ENCODE peak calls at places on chromosome 15, in ten cellular contexts. N, C, Y, G, M, Z, A, J, W and D are unnamed samples.

GRCh38 chr15:39075756-39076341 is 505.0 kb upstream of the THBS1 start:
- DNase-seq in N (no peak), C (no peak), Y (no peak), G (no peak), M (no peak), Z (no peak), A (no peak), J (no peak), W (no peak), D (no peak)

GRCh38 chr15:70491183-70491621 is 272.2 kb downstream of the UACA start:
- DNase-seq in N (no peak), C (no peak), Y (peak; percentile 39), G (no peak), M (no peak), Z (no peak), A (no peak), J (no peak), W (no peak), D (no peak)

GRCh38 chr15:45363334-45363733 is 15.0 kb downstream of the GATM start:
- DNase-seq in N (no peak), C (no peak), Y (no peak), G (no peak), M (no peak), Z (no peak), A (no peak), J (no peak), W (no peak), D (no peak)

GRCh38 chr15:20356444-20357138 is 185.0 kb downstream of the GOLGA6L6 start:
- DNase-seq in N (no peak), C (peak; percentile 71), Y (no peak), G (no peak), M (peak; percentile 84), Z (no peak), A (peak; percentile 91), J (no peak), W (no peak), D (no peak)

GRCh38 chr15:25169318-25169717 is 214.5 kb downstream of the SNRPN start:
- DNase-seq in N (no peak), C (no peak), Y (peak; percentile 15), G (no peak), M (peak; percentile 42), Z (peak; percentile 1), A (no peak), J (no peak), W (no peak), D (no peak)

GRCh38 chr15:36415643-36416042 is 163.8 kb upstream of the CDIN1 start:
- DNase-seq in N (no peak), C (no peak), Y (no peak), G (no peak), M (no peak), Z (peak; percentile 48), A (no peak), J (no peak), W (no peak), D (no peak)

GRCh38 chr15:96337991-96338771 is 7.7 kb downstream of the NR2F2 start:
- DNase-seq in N (peak; percentile 14), C (no peak), Y (no peak), G (no peak), M (no peak), Z (no peak), A (no peak), J (peak; percentile 88), W (no peak), D (peak; percentile 4)

GRCh38 chr15:51114437-51115119 is 19.9 kb upstream of the TNFAIP8L3 start:
- DNase-seq in N (no peak), C (no peak), Y (no peak), G (no peak), M (no peak), Z (no peak), A (no peak), J (no peak), W (no peak), D (no peak)

GRCh38 chr15:50257206-50257735 is 8.3 kb downstream of the HDC start:
- DNase-seq in N (no peak), C (no peak), Y (no peak), G (no peak), M (no peak), Z (no peak), A (no peak), J (no peak), W (no peak), D (no peak)

GRCh38 chr15:89664951-89665350 is 9.7 kb upstream of the KIF7 start:
- DNase-seq in N (no peak), C (no peak), Y (no peak), G (no peak), M (no peak), Z (no peak), A (no peak), J (no peak), W (no peak), D (no peak)

GRCh38 chr15:83708328-83708727 is 54.4 kb downstream of the ADAMTSL3 start:
- DNase-seq in N (no peak), C (no peak), Y (no peak), G (no peak), M (no peak), Z (no peak), A (no peak), J (no peak), W (no peak), D (no peak)

GRCh38 chr15:78040653-78041244 is 36.8 kb downstream of the TBC1D2B start:
- DNase-seq in N (no peak), C (no peak), Y (no peak), G (no peak), M (no peak), Z (no peak), A (no peak), J (no peak), W (no peak), D (no peak)

GRCh38 chr15:69903476-69904295 is 194.0 kb downstream of the TLE3 start:
- DNase-seq in N (no peak), C (no peak), Y (no peak), G (no peak), M (no peak), Z (no peak), A (no peak), J (no peak), W (no peak), D (no peak)

GRCh38 chr15:88048237-88048636 is 208.3 kb downstream of the NTRK3 start:
- DNase-seq in N (no peak), C (no peak), Y (no peak), G (no peak), M (no peak), Z (no peak), A (no peak), J (no peak), W (no peak), D (peak; percentile 18)

DNA sequence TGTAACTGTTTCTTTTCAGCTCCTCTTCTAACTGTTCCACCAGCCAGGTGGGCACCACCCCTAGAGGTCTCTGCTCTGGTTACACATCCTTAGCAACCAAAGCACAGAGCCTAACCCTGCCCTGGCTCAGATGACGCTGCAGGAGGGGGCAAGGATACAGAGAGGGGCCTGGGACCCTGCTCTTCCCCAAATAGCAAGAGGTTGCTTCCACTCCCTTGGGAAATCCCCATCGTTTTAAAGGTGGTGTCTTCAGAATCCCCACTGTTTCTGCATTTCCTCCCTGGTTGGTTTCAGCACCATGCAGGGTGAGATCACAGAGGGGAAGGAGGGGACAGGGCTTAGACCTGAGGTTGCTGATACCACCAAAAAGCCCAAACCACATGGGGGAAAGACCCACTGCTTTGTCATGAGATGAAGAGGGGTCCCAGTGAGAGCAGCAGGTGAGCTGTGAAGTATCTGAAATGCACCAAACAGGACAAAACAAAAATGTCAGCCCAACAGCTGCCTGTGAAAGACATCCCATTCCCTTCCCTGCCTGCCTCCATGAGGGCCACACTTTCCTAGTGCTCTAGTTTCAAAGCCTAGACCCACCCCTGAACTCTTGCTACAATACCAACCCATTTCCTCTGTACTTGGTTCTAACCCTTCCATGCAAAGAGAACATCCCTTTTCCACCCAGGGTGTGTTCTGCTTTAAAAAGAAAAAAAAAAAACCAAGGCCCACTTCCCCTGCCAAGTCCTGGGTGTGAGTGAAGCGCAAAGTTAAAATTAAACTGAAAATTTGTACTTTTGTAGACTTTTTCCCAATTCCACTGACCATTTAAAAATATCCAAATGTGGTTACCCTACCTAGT is 29.0 kb downstream of the ANP32A start:
- DNase-seq in N (no peak), C (no peak), Y (no peak), G (no peak), M (no peak), Z (no peak), A (no peak), J (no peak), W (no peak), D (no peak)
- H3K4me1 ChIP-seq in N (peaks cover 40% of the 10 kb centered on the region), C (peaks cover 74% of the 10 kb centered on the region), Y (peaks cover 23% of the 10 kb centered on the region), G (peaks cover 78% of the 10 kb centered on the region), M (peaks cover 3% of the 10 kb centered on the region), Z (peaks cover 71% of the 10 kb centered on the region), A (no peaks in the 10 kb centered on the region), J (peaks cover 22% of the 10 kb centered on the region), W (peaks cover 69% of the 10 kb centered on the region), D (peaks cover 51% of the 10 kb centered on the region)

GRCh38 chr15:66288093-66288492 is 5.3 kb upstream of the DIS3L start:
- DNase-seq in N (no peak), C (no peak), Y (no peak), G (no peak), M (no peak), Z (no peak), A (no peak), J (no peak), W (no peak), D (no peak)
- H3K4me1 ChIP-seq in N (peaks cover 4% of the 10 kb centered on the region), C (peaks cover 12% of the 10 kb centered on the region), Y (peaks cover 7% of the 10 kb centered on the region), G (peaks cover 7% of the 10 kb centered on the region), M (peaks cover 3% of the 10 kb centered on the region), Z (peaks cover 17% of the 10 kb centered on the region), A (peaks cover 9% of the 10 kb centered on the region), J (peaks cover 12% of the 10 kb centered on the region), W (peaks cover 9% of the 10 kb centered on the region), D (peaks cover 3% of the 10 kb centered on the region)

GRCh38 chr15:48935236-48935635 is 28.5 kb downstream of the SHC4 start:
- DNase-seq in N (no peak), C (no peak), Y (no peak), G (no peak), M (no peak), Z (no peak), A (no peak), J (no peak), W (no peak), D (no peak)
- H3K4me1 ChIP-seq in N (no peaks in the 10 kb centered on the region), C (no peaks in the 10 kb centered on the region), Y (no peaks in the 10 kb centered on the region), G (no peaks in the 10 kb centered on the region), M (peaks cover 3% of the 10 kb centered on the region), Z (no peaks in the 10 kb centered on the region), A (no peaks in the 10 kb centered on the region), J (no peaks in the 10 kb centered on the region), W (no peaks in the 10 kb centered on the region), D (no peaks in the 10 kb centered on the region)

GRCh38 chr15:74783808-74784175 is 1.9 kb downstream of the CSK start:
- DNase-seq in N (no peak), C (no peak), Y (no peak), G (no peak), M (no peak), Z (no peak), A (no peak), J (no peak), W (no peak), D (no peak)

GRCh38 chr15:74785716-74786032 is 3.8 kb downstream of the CSK start:
- DNase-seq in N (no peak), C (no peak), Y (no peak), G (no peak), M (no peak), Z (no peak), A (no peak), J (no peak), W (no peak), D (no peak)

GRCh38 chr15:74784426-74784825 is 2.5 kb downstream of the CSK start:
- DNase-seq in N (peak; percentile 19), C (no peak), Y (no peak), G (no peak), M (no peak), Z (no peak), A (no peak), J (no peak), W (no peak), D (no peak)

GRCh38 chr15:74786659-74787165 is 4.8 kb downstream of the CSK start:
- DNase-seq in N (peak; percentile 26), C (no peak), Y (no peak), G (no peak), M (no peak), Z (no peak), A (no peak), J (no peak), W (no peak), D (no peak)

GRCh38 chr15:74784854-74785715 is 3.2 kb downstream of the CSK start:
- DNase-seq in N (no peak), C (no peak), Y (no peak), G (no peak), M (no peak), Z (no peak), A (no peak), J (no peak), W (no peak), D (no peak)
- H3K4me1 ChIP-seq in N (peaks cover 52% of the 10 kb centered on the region), C (peaks cover 82% of the 10 kb centered on the region), Y (peaks cover 50% of the 10 kb centered on the region), G (peaks cover 76% of the 10 kb centered on the region), M (peaks cover 3% of the 10 kb centered on the region), Z (peaks cover 56% of the 10 kb centered on the region), A (peaks cover 57% of the 10 kb centered on the region), J (peaks cover 39% of the 10 kb centered on the region), W (peaks cover 50% of the 10 kb centered on the region), D (peaks cover 30% of the 10 kb centered on the region)